ENCODE peak calls at places on chromosomes 3 and 15, in five cellular contexts. One of them, this sample, is unnamed.

GRCh38 chr3:147162743-147163142 is 243.6 kb downstream of the ZIC4 start:
- DNase-seq in CD4-positive, alpha-beta T cell: no peak
- DNase-seq in GM12891: no peak
- DNase-seq in T-helper 9 cell: no peak
- DNase-seq in brain microvascular endothelial cell: no peak
- DNase-seq in this sample: no peak

GRCh38 chr3:67863869-67864268 is 209.5 kb upstream of the SUCLG2 start:
- DNase-seq in CD4-positive, alpha-beta T cell: no peak
- DNase-seq in GM12891: no peak
- DNase-seq in T-helper 9 cell: no peak
- DNase-seq in brain microvascular endothelial cell: peak; percentile 4
- DNase-seq in this sample: peak; percentile 9

GRCh38 chr3:195849322-195850074 is 37.8 kb upstream of the MUC4 start:
- DNase-seq in CD4-positive, alpha-beta T cell: no peak
- DNase-seq in GM12891: no peak
- DNase-seq in T-helper 9 cell: no peak
- DNase-seq in brain microvascular endothelial cell: no peak
- DNase-seq in this sample: peak; percentile 25

GRCh38 chr3:128348805-128349531 is 117.7 kb downstream of the DNAJB8 start:
- DNase-seq in CD4-positive, alpha-beta T cell: no peak
- DNase-seq in GM12891: peak; percentile 47
- DNase-seq in T-helper 9 cell: no peak
- DNase-seq in brain microvascular endothelial cell: no peak
- DNase-seq in this sample: peak; percentile 29

GRCh38 chr3:54353547-54354339 is 231.4 kb downstream of the CACNA2D3 start:
- DNase-seq in CD4-positive, alpha-beta T cell: no peak
- DNase-seq in GM12891: no peak
- DNase-seq in T-helper 9 cell: no peak
- DNase-seq in brain microvascular endothelial cell: no peak
- DNase-seq in this sample: no peak

GRCh38 chr3:103499132-103499885 is 1064.5 kb downstream of the ZPLD1 start:
- DNase-seq in CD4-positive, alpha-beta T cell: no peak
- DNase-seq in GM12891: no peak
- DNase-seq in T-helper 9 cell: no peak
- DNase-seq in brain microvascular endothelial cell: peak; percentile 49
- DNase-seq in this sample: no peak

GRCh38 chr3:5122741-5123706 is 932 bp downstream of the ARL8B start:
- DNase-seq in CD4-positive, alpha-beta T cell: peak; percentile 1
- DNase-seq in GM12891: no peak
- DNase-seq in T-helper 9 cell: peak; percentile 19
- DNase-seq in brain microvascular endothelial cell: peak; percentile 47
- DNase-seq in this sample: peak; percentile 62

GRCh38 chr3:61578667-61579367 is 17.4 kb downstream of the PTPRG start:
- DNase-seq in CD4-positive, alpha-beta T cell: no peak
- DNase-seq in GM12891: no peak
- DNase-seq in T-helper 9 cell: no peak
- DNase-seq in brain microvascular endothelial cell: no peak
- DNase-seq in this sample: peak; percentile 35

GRCh38 chr15:26877842-26878241 is 11.0 kb downstream of the GABRA5 start:
- DNase-seq in CD4-positive, alpha-beta T cell: no peak
- DNase-seq in GM12891: no peak
- DNase-seq in T-helper 9 cell: no peak
- DNase-seq in brain microvascular endothelial cell: no peak
- DNase-seq in this sample: no peak

GRCh38 chr3:129745253-129745652 is 138.8 kb upstream of the PLXND1 start:
- DNase-seq in CD4-positive, alpha-beta T cell: no peak
- DNase-seq in GM12891: no peak
- DNase-seq in T-helper 9 cell: no peak
- DNase-seq in brain microvascular endothelial cell: peak; percentile 10
- DNase-seq in this sample: no peak

GRCh38 chr3:129413687-129414506 is 14.5 kb downstream of the EFCAB12 start:
- DNase-seq in CD4-positive, alpha-beta T cell: no peak
- DNase-seq in GM12891: peak; percentile 39
- DNase-seq in T-helper 9 cell: no peak
- DNase-seq in brain microvascular endothelial cell: peak; percentile 98
- DNase-seq in this sample: peak; percentile 71

GRCh38 chr3:29176501-29176900 is 104.4 kb upstream of the RBMS3 start:
- DNase-seq in CD4-positive, alpha-beta T cell: no peak
- DNase-seq in GM12891: no peak
- DNase-seq in T-helper 9 cell: no peak
- DNase-seq in brain microvascular endothelial cell: no peak
- DNase-seq in this sample: no peak

GRCh38 chr15:67101981-67102929 is 36.9 kb downstream of the SMAD3 start:
- DNase-seq in CD4-positive, alpha-beta T cell: peak; percentile 35
- DNase-seq in GM12891: no peak
- DNase-seq in T-helper 9 cell: no peak
- DNase-seq in brain microvascular endothelial cell: peak; percentile 61
- DNase-seq in this sample: peak; percentile 77

GRCh38 chr3:15520804-15521572 is 518 bp downstream of the COLQ start:
- DNase-seq in CD4-positive, alpha-beta T cell: no peak
- DNase-seq in GM12891: no peak
- DNase-seq in T-helper 9 cell: no peak
- DNase-seq in brain microvascular endothelial cell: no peak
- DNase-seq in this sample: no peak

GRCh38 chr3:120429921-120430361 is 20.9 kb downstream of the FSTL1 start:
- DNase-seq in CD4-positive, alpha-beta T cell: no peak
- DNase-seq in GM12891: no peak
- DNase-seq in T-helper 9 cell: no peak
- DNase-seq in brain microvascular endothelial cell: peak; percentile 38
- DNase-seq in this sample: no peak

GRCh38 chr15:67097893-67098740 is 32.7 kb downstream of the SMAD3 start:
- DNase-seq in CD4-positive, alpha-beta T cell: no peak
- DNase-seq in GM12891: no peak
- DNase-seq in T-helper 9 cell: peak; percentile 36
- DNase-seq in brain microvascular endothelial cell: peak; percentile 60
- DNase-seq in this sample: no peak

GRCh38 chr15:52466134-52466701 is 62.5 kb downstream of the MYO5A start:
- DNase-seq in CD4-positive, alpha-beta T cell: no peak
- DNase-seq in GM12891: peak; percentile 66
- DNase-seq in T-helper 9 cell: no peak
- DNase-seq in brain microvascular endothelial cell: no peak
- DNase-seq in this sample: no peak

GRCh38 chr3:101310580-101311375 is 9.6 kb downstream of the IMPG2 start:
- DNase-seq in CD4-positive, alpha-beta T cell: no peak
- DNase-seq in GM12891: no peak
- DNase-seq in T-helper 9 cell: no peak
- DNase-seq in brain microvascular endothelial cell: peak; percentile 20
- DNase-seq in this sample: peak; percentile 94

GRCh38 chr3:4376499-4376898 is 73.3 kb downstream of the SETMAR start:
- DNase-seq in CD4-positive, alpha-beta T cell: no peak
- DNase-seq in GM12891: no peak
- DNase-seq in T-helper 9 cell: no peak
- DNase-seq in brain microvascular endothelial cell: no peak
- DNase-seq in this sample: no peak

GRCh38 chr15:74540135-74540760 is 772 bp upstream of the ARID3B start:
- DNase-seq in CD4-positive, alpha-beta T cell: no peak
- DNase-seq in GM12891: no peak
- DNase-seq in T-helper 9 cell: no peak
- DNase-seq in brain microvascular endothelial cell: no peak
- DNase-seq in this sample: no peak

GRCh38 chr3:177835917-177836316 is 638.6 kb upstream of the TBL1XR1 start:
- DNase-seq in CD4-positive, alpha-beta T cell: no peak
- DNase-seq in GM12891: no peak
- DNase-seq in T-helper 9 cell: no peak
- DNase-seq in brain microvascular endothelial cell: peak; percentile 95
- DNase-seq in this sample: no peak

GRCh38 chr3:14534379-14535191 is 5.6 kb downstream of the GRIP2 start:
- DNase-seq in CD4-positive, alpha-beta T cell: no peak
- DNase-seq in GM12891: no peak
- DNase-seq in T-helper 9 cell: no peak
- DNase-seq in brain microvascular endothelial cell: no peak
- DNase-seq in this sample: no peak

GRCh38 chr3:106703524-106703923 is 673.7 kb upstream of the CCDC54 start:
- DNase-seq in CD4-positive, alpha-beta T cell: no peak
- DNase-seq in GM12891: no peak
- DNase-seq in T-helper 9 cell: no peak
- DNase-seq in brain microvascular endothelial cell: no peak
- DNase-seq in this sample: no peak

GRCh38 chr15:96171271-96171739 is 159.2 kb upstream of the NR2F2 start:
- DNase-seq in CD4-positive, alpha-beta T cell: no peak
- DNase-seq in GM12891: no peak
- DNase-seq in T-helper 9 cell: no peak
- DNase-seq in brain microvascular endothelial cell: no peak
- DNase-seq in this sample: no peak

GRCh38 chr3:46123646-46124045 is 84.5 kb downstream of the CCR1 start:
- DNase-seq in CD4-positive, alpha-beta T cell: no peak
- DNase-seq in GM12891: no peak
- DNase-seq in T-helper 9 cell: no peak
- DNase-seq in brain microvascular endothelial cell: no peak
- DNase-seq in this sample: no peak

GRCh38 chr3:127951276-127951675 is 36.2 kb downstream of the KBTBD12 start:
- DNase-seq in CD4-positive, alpha-beta T cell: no peak
- DNase-seq in GM12891: no peak
- DNase-seq in T-helper 9 cell: no peak
- DNase-seq in brain microvascular endothelial cell: peak; percentile 32
- DNase-seq in this sample: peak; percentile 5

GRCh38 chr15:63504979-63505841 is 817 bp downstream of the USP3 start:
- DNase-seq in CD4-positive, alpha-beta T cell: no peak
- DNase-seq in GM12891: no peak
- DNase-seq in T-helper 9 cell: peak; percentile 32
- DNase-seq in brain microvascular endothelial cell: peak; percentile 45
- DNase-seq in this sample: peak; percentile 75

GRCh38 chr15:59268199-59268979 is 61.7 kb downstream of the LDHAL6B start:
- DNase-seq in CD4-positive, alpha-beta T cell: no peak
- DNase-seq in GM12891: no peak
- DNase-seq in T-helper 9 cell: no peak
- DNase-seq in brain microvascular endothelial cell: no peak
- DNase-seq in this sample: peak; percentile 54

GRCh38 chr15:82625136-82625535 is 22.0 kb downstream of the CPEB1 start:
- DNase-seq in CD4-positive, alpha-beta T cell: no peak
- DNase-seq in GM12891: no peak
- DNase-seq in T-helper 9 cell: no peak
- DNase-seq in brain microvascular endothelial cell: no peak
- DNase-seq in this sample: no peak

GRCh38 chr15:89112341-89112971 is 24.2 kb downstream of the ABHD2 start:
- DNase-seq in CD4-positive, alpha-beta T cell: no peak
- DNase-seq in GM12891: no peak
- DNase-seq in T-helper 9 cell: no peak
- DNase-seq in brain microvascular endothelial cell: no peak
- DNase-seq in this sample: peak; percentile 73

GRCh38 chr15:63905558-63906265 is 72.0 kb upstream of the HERC1 start:
- DNase-seq in CD4-positive, alpha-beta T cell: no peak
- DNase-seq in GM12891: peak; percentile 48
- DNase-seq in T-helper 9 cell: no peak
- DNase-seq in brain microvascular endothelial cell: no peak
- DNase-seq in this sample: peak; percentile 83

GRCh38 chr3:164752814-164753213 is 325.5 kb downstream of the SI start:
- DNase-seq in CD4-positive, alpha-beta T cell: no peak
- DNase-seq in GM12891: no peak
- DNase-seq in T-helper 9 cell: no peak
- DNase-seq in brain microvascular endothelial cell: no peak
- DNase-seq in this sample: no peak

GRCh38 chr15:92808611-92809063 is 91.5 kb upstream of the CHD2 start:
- DNase-seq in CD4-positive, alpha-beta T cell: no peak
- DNase-seq in GM12891: no peak
- DNase-seq in T-helper 9 cell: peak; percentile 11
- DNase-seq in brain microvascular endothelial cell: peak; percentile 20
- DNase-seq in this sample: no peak

GRCh38 chr3:30241721-30242120 is 364.7 kb upstream of the TGFBR2 start:
- DNase-seq in CD4-positive, alpha-beta T cell: no peak
- DNase-seq in GM12891: no peak
- DNase-seq in T-helper 9 cell: no peak
- DNase-seq in brain microvascular endothelial cell: no peak
- DNase-seq in this sample: no peak

GRCh38 chr3:119891944-119892721 is 110.2 kb downstream of the NR1I2 start:
- DNase-seq in CD4-positive, alpha-beta T cell: peak; percentile 19
- DNase-seq in GM12891: no peak
- DNase-seq in T-helper 9 cell: peak; percentile 11
- DNase-seq in brain microvascular endothelial cell: peak; percentile 64
- DNase-seq in this sample: peak; percentile 80

GRCh38 chr3:72702390-72702789 is 145.9 kb downstream of the SHQ1 start:
- DNase-seq in CD4-positive, alpha-beta T cell: no peak
- DNase-seq in GM12891: no peak
- DNase-seq in T-helper 9 cell: no peak
- DNase-seq in brain microvascular endothelial cell: no peak
- DNase-seq in this sample: no peak

GRCh38 chr3:17149076-17149475 is 264.3 kb downstream of the PLCL2 start:
- DNase-seq in CD4-positive, alpha-beta T cell: no peak
- DNase-seq in GM12891: no peak
- DNase-seq in T-helper 9 cell: no peak
- DNase-seq in brain microvascular endothelial cell: no peak
- DNase-seq in this sample: no peak

GRCh38 chr3:126911162-126912026 is 71.5 kb upstream of the PLXNA1 start:
- DNase-seq in CD4-positive, alpha-beta T cell: peak; percentile 40
- DNase-seq in GM12891: peak; percentile 65
- DNase-seq in T-helper 9 cell: peak; percentile 33
- DNase-seq in brain microvascular endothelial cell: peak; percentile 88
- DNase-seq in this sample: peak; percentile 96

GRCh38 chr3:40456279-40456939 is 730 bp upstream of the RPL14 start:
- DNase-seq in CD4-positive, alpha-beta T cell: no peak
- DNase-seq in GM12891: no peak
- DNase-seq in T-helper 9 cell: no peak
- DNase-seq in brain microvascular endothelial cell: no peak
- DNase-seq in this sample: no peak